ENCODE peak calls at places on chromosomes 13 and 19, in six cellular contexts. Q, X, F, J, Z and E are unnamed samples.

GRCh38 chr13:93522486-93522885 is 295.9 kb downstream of the GPC6 start:
- DNase-seq in Q (no peak), X (no peak), J (no peak), Z (no peak), F (no peak), E (no peak)

GRCh38 chr19:43768273-43769050 is 12.3 kb downstream of the KCNN4 start:
- DNase-seq in X (no peak), J (peak; percentile 48), F (no peak), Q (no peak), Z (no peak), E (no peak)

GRCh38 chr13:67152123-67152522 is 78.0 kb downstream of the PCDH9 start:
- DNase-seq in Q (no peak), J (no peak), X (no peak), F (no peak), Z (no peak), E (no peak)

GRCh38 chr19:14432817-14433453 is at the start of gene PKN1:
- DNase-seq in X (peak; percentile 69), J (peak; percentile 57), Z (peak; percentile 92), Q (no peak), F (peak; percentile 67), E (no peak)

GRCh38 chr13:111336666-111337065 is 16.2 kb downstream of the TEX29 start:
- DNase-seq in J (no peak), X (no peak), Q (no peak), Z (no peak), F (no peak), E (no peak)

GRCh38 chr19:54431255-54431838 is 16.1 kb downstream of the TTYH1 start:
- DNase-seq in J (peak; percentile 80), X (no peak), Q (no peak), F (no peak), Z (peak; percentile 76), E (no peak)

GRCh38 chr19:8355631-8356402 is 8.1 kb upstream of the ANGPTL4 start:
- DNase-seq in J (no peak), Z (no peak), X (no peak), F (no peak), Q (peak; percentile 90), E (no peak)

GRCh38 chr19:6375411-6376010 is at the start of gene PSPN:
- DNase-seq in X (no peak), Q (no peak), Z (no peak), F (no peak), J (no peak), E (no peak)

GRCh38 chr19:11019824-11020223 is 59.0 kb downstream of the SMARCA4 start:
- DNase-seq in F (no peak), Q (no peak), J (no peak), Z (no peak), X (no peak), E (no peak)

GRCh38 chr19:4066176-4066606 is 508 bp downstream of the ZBTB7A start:
- DNase-seq in Q (no peak), F (no peak), J (no peak), X (peak; percentile 55), Z (peak; percentile 87), E (peak; percentile 50)

GRCh38 chr19:54186934-54187381 is 2.4 kb downstream of the MBOAT7 start:
- DNase-seq in F (peak; percentile 22), X (no peak), Z (peak; percentile 66), J (peak; percentile 59), Q (no peak), E (no peak)

GRCh38 chr13:98216135-98216565 is 39.1 kb upstream of the RNF113B start:
- DNase-seq in F (no peak), Z (no peak), J (peak; percentile 67), Q (peak; percentile 73), X (no peak), E (no peak)

GRCh38 chr19:29680447-29680846 is 15.2 kb downstream of the PLEKHF1 start:
- DNase-seq in Z (peak; percentile 92), F (no peak), J (peak; percentile 62), X (peak; percentile 68), Q (no peak), E (peak; percentile 88)

GRCh38 chr19:7534531-7534980 is 961 bp upstream of the PNPLA6 start:
- DNase-seq in J (peak; percentile 40), X (peak; percentile 29), Q (peak; percentile 76), F (peak; percentile 85), Z (no peak), E (peak; percentile 24)

GRCh38 chr19:35107541-35107939 is 8.1 kb upstream of the FXYD3 start:
- DNase-seq in J (peak; percentile 72), F (no peak), X (no peak), Q (no peak), Z (no peak), E (no peak)

GRCh38 chr19:45049073-45049736 is 10.4 kb downstream of the CLASRP start:
- DNase-seq in Q (no peak), J (peak; percentile 78), X (no peak), F (no peak), Z (no peak), E (no peak)

GRCh38 chr19:15511671-15512424 is 3.5 kb downstream of the CYP4F22 start:
- DNase-seq in J (peak; percentile 68), Z (no peak), X (no peak), F (no peak), Q (no peak), E (no peak)

GRCh38 chr13:113291997-113292862 is 4.8 kb upstream of the LAMP1 start:
- DNase-seq in F (peak; percentile 32), J (no peak), Z (peak; percentile 86), Q (no peak), X (peak; percentile 8), E (peak; percentile 3)

GRCh38 chr13:28574617-28575142 is 79.8 kb upstream of the FLT1 start:
- DNase-seq in X (peak; percentile 2), Z (no peak), Q (peak; percentile 96), J (no peak), F (no peak), E (no peak)

GRCh38 chr13:19596960-19597361 is 35.6 kb upstream of the TPTE2 start:
- DNase-seq in X (no peak), F (no peak), J (no peak), Q (no peak), Z (no peak), E (no peak)

GRCh38 chr13:66102864-66103263 is 1127.3 kb downstream of the PCDH9 start:
- DNase-seq in Z (no peak), F (no peak), Q (no peak), J (no peak), X (no peak), E (no peak)

GRCh38 chr13:96958286-96958891 is 35.9 kb downstream of the OXGR1 start:
- DNase-seq in Q (peak; percentile 15), X (no peak), J (peak; percentile 27), Z (no peak), F (no peak), E (no peak)

GRCh38 chr19:35908977-35909683 is 1.0 kb upstream of the TYROBP start:
- DNase-seq in J (peak; percentile 55), Q (no peak), F (no peak), X (no peak), Z (peak; percentile 96), E (no peak)

GRCh38 chr19:7869910-7870511 is 4.2 kb downstream of the PRR36 start:
- DNase-seq in Q (no peak), F (peak; percentile 97), Z (no peak), X (peak; percentile 49), J (peak; percentile 68), E (peak; percentile 52)